ENCODE peak calls at places on chromosomes 4 and X, in nine cellular contexts. X is stomach, B is lower leg skin, W is esophagus squamous epithelium, S is suprapubic skin, U is uterus, P is spleen, H is adrenal gland, F is sigmoid colon. G is an unnamed sample.

GRCh38 chr4:149823770-149824221 is 8.2 kb upstream of the IQCM start:
- DNase-seq in F (no peak), B (no peak), X (no peak), W (no peak), H (no peak), S (no peak), P (no peak), U (no peak), G (no peak)

GRCh38 chr4:155722816-155723499 is 35.9 kb upstream of the GUCY1B1 start:
- DNase-seq in H (no peak), X (no peak), U (no peak), W (no peak), B (no peak), F (no peak), P (no peak), S (no peak), G (no peak)

GRCh38 chrX:105221374-105221773 is 880 bp upstream of the TEX13A start:
- DNase-seq in P (no peak), X (no peak), S (no peak), F (no peak), U (no peak), W (no peak), H (no peak), B (no peak), G (no peak)

GRCh38 chr4:74755486-74755885 is 38.8 kb downstream of the BTC start:
- DNase-seq in S (no peak), B (no peak), F (peak), P (no peak), X (no peak), U (peak), W (no peak), H (no peak), G (no peak)

GRCh38 chr4:87559090-87559837 is 30.1 kb upstream of the SPARCL1 start:
- DNase-seq in B (no peak), P (no peak), X (peak), S (no peak), H (no peak), U (no peak), F (no peak), W (no peak), G (no peak)

GRCh38 chr4:97153042-97153441 is 990.2 kb downstream of the STPG2 start:
- DNase-seq in W (no peak), U (no peak), H (no peak), X (no peak), S (no peak), B (no peak), P (no peak), F (no peak), G (peak)

GRCh38 chr4:15001248-15001824 is 945 bp upstream of the CPEB2 start:
- DNase-seq in F (peak), S (peak), B (peak), X (peak), W (peak), H (peak), P (peak), U (peak), G (peak)

GRCh38 chr4:74516321-74516720 is 71.4 kb downstream of the AREG start:
- DNase-seq in P (no peak), U (no peak), H (no peak), B (no peak), S (no peak), F (no peak), W (no peak), X (no peak), G (no peak)

GRCh38 chrX:84240848-84241565 is 53.0 kb upstream of the RPS6KA6 start:
- DNase-seq in B (no peak), W (no peak), F (no peak), S (no peak), H (no peak), U (no peak), X (no peak), P (no peak), G (no peak)

GRCh38 chr4:105206214-105206613 is 59.5 kb downstream of the TET2 start:
- DNase-seq in S (no peak), U (no peak), B (no peak), W (no peak), F (no peak), H (no peak), X (no peak), P (no peak), G (no peak)

GRCh38 chr4:103499094-103499493 is 220.7 kb downstream of the TACR3 start:
- DNase-seq in P (no peak), B (no peak), S (no peak), H (no peak), W (no peak), U (no peak), F (no peak), X (no peak), G (no peak)

GRCh38 chr4:178275671-178276360 is 833.6 kb upstream of the AGA start:
- DNase-seq in P (no peak), S (no peak), F (no peak), B (no peak), X (no peak), W (no peak), U (no peak), H (no peak), G (peak)

GRCh38 chrX:13396887-13397286 is 77.0 kb upstream of the ATXN3L start:
- DNase-seq in S (no peak), U (no peak), W (no peak), P (no peak), F (no peak), X (no peak), H (no peak), B (no peak), G (no peak)

GRCh38 chrX:53048169-53049126 is at the start of gene GPR173:
- DNase-seq in F (peak), U (peak), B (no peak), W (no peak), S (no peak), P (no peak), X (no peak), H (peak), G (no peak)

GRCh38 chr4:104531390-104531789 is 36.7 kb upstream of the CXXC4 start:
- DNase-seq in H (no peak), W (no peak), P (no peak), S (no peak), F (no peak), B (no peak), U (no peak), X (no peak), G (no peak)

GRCh38 chrX:31609130-31609529 is 537.3 kb upstream of the FTHL17 start:
- DNase-seq in H (no peak), S (no peak), F (no peak), U (no peak), W (no peak), P (no peak), X (no peak), B (no peak), G (no peak)

GRCh38 chrX:96147645-96148044 is 537.0 kb upstream of the DIAPH2 start:
- DNase-seq in W (no peak), U (no peak), S (no peak), X (no peak), F (no peak), P (no peak), B (no peak), H (no peak), G (no peak)

GRCh38 chr4:109433281-109434006 is at the start of gene SEC24B:
- DNase-seq in F (peak), S (peak), U (peak), B (peak), W (peak), H (peak), X (peak), P (peak), G (peak)
- TF ChIP-seq POLR2A in F (no peak), S (no peak), U (peak), B (no peak), W (peak), H (peak), X (no peak), P (no peak), G (peak)

DNA sequence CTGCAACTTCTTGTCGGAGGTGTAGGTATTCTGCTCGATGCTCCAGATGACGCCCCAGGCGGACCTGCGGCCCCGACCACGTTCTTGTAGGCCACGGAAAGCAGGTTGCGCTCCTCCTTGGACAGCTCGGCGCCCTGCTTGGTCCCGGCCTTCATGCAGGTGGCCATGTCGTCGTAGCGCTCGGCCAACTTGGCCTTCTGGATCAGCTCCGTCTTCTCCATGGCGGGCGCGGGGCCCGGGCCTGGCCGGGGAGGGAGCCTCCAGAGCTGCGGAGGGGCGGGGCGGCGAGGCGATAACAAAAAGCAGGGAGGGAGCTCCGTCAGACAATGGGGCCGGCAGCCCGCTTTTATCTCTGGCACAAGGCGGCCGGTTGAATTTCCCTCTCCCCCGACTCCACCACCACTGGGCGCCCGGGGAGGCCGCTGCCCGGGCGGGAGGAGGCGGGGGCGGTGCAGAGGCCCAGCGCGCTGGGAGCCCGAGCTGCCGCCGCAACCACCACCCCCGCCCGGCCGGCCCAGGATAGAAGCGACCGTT is 28.3 kb upstream of the DRP2 start:
- DNase-seq in B (no peak), H (no peak), S (peak), X (peak), F (no peak), W (no peak), U (peak), P (no peak), G (peak)
- TF ChIP-seq POLR2A in B (no peak), H (no peak), S (no peak), X (no peak), F (no peak), W (no peak), U (no peak), P (no peak), G (no peak)

DNA sequence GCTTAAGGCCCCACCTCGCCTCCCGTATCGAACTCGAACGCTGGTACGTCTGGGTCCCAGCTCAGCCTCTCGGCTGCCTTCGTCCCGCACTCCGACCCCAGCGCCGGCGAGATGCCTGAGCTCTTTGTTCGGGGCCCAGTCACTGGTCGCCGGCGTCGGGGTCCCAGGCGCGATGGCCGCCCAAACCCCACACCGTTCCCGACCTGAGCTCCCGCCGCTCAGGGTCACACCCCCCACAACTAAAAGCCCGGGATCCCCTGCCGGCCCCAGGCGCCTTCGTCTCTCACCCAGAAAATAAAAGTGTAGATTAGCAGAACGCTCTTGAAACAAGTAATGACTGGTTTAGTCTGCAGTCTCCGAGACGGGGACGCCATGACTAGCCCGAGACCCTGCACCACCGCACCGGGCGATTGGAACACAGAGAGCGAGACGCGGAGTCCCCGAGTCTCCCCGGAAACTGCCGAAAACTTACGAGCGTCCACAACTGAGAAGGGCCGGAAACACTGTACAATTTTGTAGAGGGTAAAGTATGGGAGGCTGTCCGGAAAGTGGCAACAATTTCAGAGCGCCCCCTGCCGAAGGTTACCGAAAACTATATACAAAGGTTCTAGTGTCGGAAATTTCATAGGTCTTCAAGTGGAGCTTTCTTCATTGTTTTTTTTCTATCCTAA is at the start of gene TSPAN6:
- DNase-seq in B (peak), P (peak), S (peak), F (peak), H (peak), W (no peak), X (peak), U (peak), G (peak)
- TF ChIP-seq POLR2A in B (no peak), P (no peak), S (no peak), F (no peak), H (peak), W (no peak), X (no peak), U (no peak), G (no peak)

DNA sequence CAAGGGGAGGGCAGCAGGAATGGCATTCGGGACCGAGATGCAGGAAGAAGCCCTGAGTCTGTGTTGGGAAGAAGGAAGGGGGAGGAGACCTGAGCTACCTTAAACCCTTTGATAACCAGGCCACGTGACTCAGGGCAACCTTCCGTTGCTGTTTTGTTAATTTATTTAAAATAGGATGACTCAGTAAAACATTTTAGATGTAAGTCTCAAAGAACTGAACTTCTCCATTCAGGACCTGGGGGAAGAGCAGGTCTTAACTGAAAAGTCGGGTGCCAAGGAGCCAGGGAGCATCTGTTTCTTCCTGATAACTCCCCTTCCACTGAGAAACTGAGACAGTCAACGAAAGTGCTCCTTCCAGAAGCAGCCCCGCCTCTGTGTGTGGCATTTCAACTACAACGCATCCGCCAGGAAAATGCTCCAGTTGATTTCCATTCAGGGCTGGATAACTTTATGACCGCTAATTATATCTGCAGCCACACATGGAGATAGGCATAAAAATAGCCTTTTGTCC is 88.0 kb downstream of the IRF2 start:
- DNase-seq in F (no peak), B (no peak), S (no peak), U (no peak), X (peak), H (no peak), W (no peak), P (no peak), G (peak)
- TF ChIP-seq POLR2A in F (no peak), B (no peak), S (no peak), U (no peak), X (no peak), H (no peak), W (no peak), P (no peak), G (no peak)

GRCh38 chr4:159227378-159227777 is 124.5 kb downstream of the RAPGEF2 start:
- DNase-seq in W (no peak), P (no peak), U (no peak), X (no peak), B (no peak), S (no peak), F (no peak), H (no peak), G (peak)

GRCh38 chr4:159227984-159228383 is 125.1 kb downstream of the RAPGEF2 start:
- DNase-seq in U (peak), P (peak), H (peak), X (peak), S (peak), W (no peak), F (peak), B (peak), G (no peak)

GRCh38 chr4:159232465-159233106 is 129.7 kb downstream of the RAPGEF2 start:
- DNase-seq in P (no peak), H (no peak), W (no peak), B (no peak), X (no peak), F (no peak), U (no peak), S (no peak), G (no peak)

GRCh38 chr4:159224412-159224811 is 121.5 kb downstream of the RAPGEF2 start:
- DNase-seq in F (no peak), S (no peak), B (no peak), X (no peak), P (no peak), U (no peak), H (no peak), W (no peak), G (no peak)

GRCh38 chr4:159229164-159229563 is 126.3 kb downstream of the RAPGEF2 start:
- DNase-seq in X (no peak), U (no peak), F (no peak), P (no peak), H (no peak), B (no peak), S (no peak), W (no peak), G (no peak)
- TF ChIP-seq POLR2A in X (no peak), U (no peak), F (no peak), P (no peak), H (no peak), B (no peak), S (no peak), W (no peak), G (no peak)

GRCh38 chr4:44578954-44579353 is 72.5 kb downstream of the YIPF7 start:
- DNase-seq in U (no peak), W (no peak), X (no peak), P (no peak), F (no peak), S (no peak), H (no peak), B (no peak), G (no peak)

GRCh38 chr4:44580231-44580630 is 71.2 kb downstream of the YIPF7 start:
- DNase-seq in W (no peak), X (no peak), S (no peak), U (no peak), H (no peak), F (no peak), B (no peak), P (no peak), G (no peak)

DNA sequence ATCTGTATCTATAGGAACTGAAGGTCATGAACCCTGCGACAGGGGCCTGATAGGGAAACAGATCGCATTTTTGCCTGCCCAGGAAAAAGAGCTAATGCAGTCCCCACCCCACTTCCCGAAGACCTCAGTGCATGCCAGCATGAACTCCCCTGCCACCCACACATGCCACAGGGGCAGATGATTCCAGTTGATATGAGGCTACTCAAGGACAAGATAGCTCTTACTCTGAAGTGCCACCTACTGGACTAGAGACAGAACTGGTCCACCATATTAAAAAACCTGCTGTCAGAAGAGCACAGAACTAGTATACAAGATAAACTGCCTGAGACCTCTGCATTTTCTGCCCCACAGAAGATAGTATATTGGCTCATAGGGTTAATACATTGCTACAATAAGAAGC is 68.0 kb downstream of the YIPF7 start:
- DNase-seq in U (no peak), B (no peak), S (no peak), F (no peak), X (no peak), W (no peak), P (no peak), H (no peak), G (peak)
- TF ChIP-seq POLR2A in U (no peak), B (no peak), S (no peak), F (no peak), X (no peak), W (no peak), P (no peak), H (no peak), G (no peak)

GRCh38 chrX:153500676-153501280 is 6.0 kb downstream of the BGN start:
- DNase-seq in F (no peak), P (no peak), B (no peak), U (no peak), X (no peak), H (no peak), S (no peak), W (no peak), G (no peak)
- TF ChIP-seq POLR2A in F (no peak), P (no peak), B (no peak), U (no peak), X (no peak), H (no peak), S (no peak), W (no peak), G (no peak)

DNA sequence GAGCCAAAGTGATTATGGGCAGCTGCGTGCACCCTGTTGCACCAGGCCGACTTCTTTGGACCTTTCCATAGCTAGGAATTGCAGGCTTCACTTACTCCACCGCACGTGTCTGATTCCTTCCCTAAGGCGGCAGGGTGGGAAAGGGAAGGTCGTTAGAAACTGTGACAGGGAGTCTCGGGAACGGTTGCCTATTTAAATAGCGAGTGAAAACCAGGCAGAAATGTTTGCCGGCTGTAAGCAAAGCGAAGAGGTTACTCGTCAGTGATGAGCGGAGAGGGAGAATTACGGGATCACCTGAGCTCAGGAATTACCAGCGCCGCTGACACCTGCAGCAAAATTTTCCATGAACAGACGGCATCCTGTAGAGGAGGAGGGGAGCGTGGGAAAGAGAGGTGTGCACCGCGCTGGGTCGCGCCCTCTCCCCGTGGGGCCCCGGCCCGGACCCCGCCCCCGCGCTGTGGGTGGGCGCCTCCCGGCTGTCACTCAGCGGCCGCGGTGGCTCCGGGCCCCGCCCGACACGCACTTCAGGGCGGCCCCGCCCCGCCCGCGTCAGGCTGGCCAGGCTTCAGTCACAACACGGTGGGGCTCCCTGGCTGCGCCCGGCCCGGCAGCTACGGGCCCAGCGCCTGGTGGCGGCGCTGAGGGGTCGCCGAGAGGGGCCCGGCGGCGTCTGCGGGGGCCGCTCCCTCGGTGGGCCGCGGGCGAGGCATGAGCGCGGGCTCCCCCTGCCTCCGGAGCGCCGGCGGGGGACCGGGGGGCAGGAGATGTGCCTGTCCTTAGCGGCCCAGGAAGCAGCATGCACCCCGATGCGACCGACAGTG is at the start of gene SNX25:
- DNase-seq in W (peak), B (peak), S (peak), H (peak), F (peak), U (peak), P (peak), X (peak), G (peak)
- TF ChIP-seq POLR2A in W (peak), B (no peak), S (no peak), H (peak), F (no peak), U (peak), P (no peak), X (no peak), G (peak)

G was measured in erythroblast.